ENCODE peak calls at places on chromosome 1, in four cellular contexts. One of them, this sample, is unnamed.

GRCh38 chr1:47883963-47884362 is 113.2 kb downstream of the TRABD2B start:
- DNase-seq in aorta: no peak
- DNase-seq in fibroblast of villous mesenchyme: no peak
- DNase-seq in activated naive CD8-positive, alpha-beta T cell treated with anti-CD3 and anti-CD28 coated beads, Interleukin-2, amount 50 U/mL, for 24 hours: no peak
- DNase-seq in this sample: no peak

GRCh38 chr1:157646144-157646543 is 48.3 kb upstream of the FCRL4 start:
- DNase-seq in aorta: no peak
- DNase-seq in fibroblast of villous mesenchyme: no peak
- DNase-seq in activated naive CD8-positive, alpha-beta T cell treated with anti-CD3 and anti-CD28 coated beads, Interleukin-2, amount 50 U/mL, for 24 hours: no peak
- DNase-seq in this sample: no peak

GRCh38 chr1:27576846-27577245 is 27.1 kb downstream of the AHDC1 start:
- DNase-seq in aorta: no peak
- DNase-seq in fibroblast of villous mesenchyme: no peak
- DNase-seq in activated naive CD8-positive, alpha-beta T cell treated with anti-CD3 and anti-CD28 coated beads, Interleukin-2, amount 50 U/mL, for 24 hours: no peak
- DNase-seq in this sample: no peak

GRCh38 chr1:93749894-93750301 is 68.3 kb upstream of the BCAR3 start:
- DNase-seq in aorta: no peak
- DNase-seq in fibroblast of villous mesenchyme: no peak
- DNase-seq in activated naive CD8-positive, alpha-beta T cell treated with anti-CD3 and anti-CD28 coated beads, Interleukin-2, amount 50 U/mL, for 24 hours: no peak
- DNase-seq in this sample: no peak

GRCh38 chr1:236957235-236957634 is 47.0 kb downstream of the MT1HL1 start:
- DNase-seq in aorta: no peak
- DNase-seq in fibroblast of villous mesenchyme: no peak
- DNase-seq in activated naive CD8-positive, alpha-beta T cell treated with anti-CD3 and anti-CD28 coated beads, Interleukin-2, amount 50 U/mL, for 24 hours: no peak
- DNase-seq in this sample: no peak

GRCh38 chr1:201874672-201875071 is 14.0 kb upstream of the SHISA4 start:
- DNase-seq in aorta: no peak
- DNase-seq in fibroblast of villous mesenchyme: no peak
- DNase-seq in activated naive CD8-positive, alpha-beta T cell treated with anti-CD3 and anti-CD28 coated beads, Interleukin-2, amount 50 U/mL, for 24 hours: no peak
- DNase-seq in this sample: no peak

GRCh38 chr1:205351984-205352713 is 4.6 kb downstream of the KLHDC8A start:
- DNase-seq in aorta: peak
- DNase-seq in fibroblast of villous mesenchyme: peak
- DNase-seq in activated naive CD8-positive, alpha-beta T cell treated with anti-CD3 and anti-CD28 coated beads, Interleukin-2, amount 50 U/mL, for 24 hours: no peak
- DNase-seq in this sample: no peak

GRCh38 chr1:152457561-152457960 is 43.5 kb upstream of the CRNN start:
- DNase-seq in aorta: no peak
- DNase-seq in fibroblast of villous mesenchyme: no peak
- DNase-seq in activated naive CD8-positive, alpha-beta T cell treated with anti-CD3 and anti-CD28 coated beads, Interleukin-2, amount 50 U/mL, for 24 hours: no peak
- DNase-seq in this sample: no peak

GRCh38 chr1:93905051-93905450 is 4.2 kb downstream of the GCLM start:
- DNase-seq in aorta: no peak
- DNase-seq in fibroblast of villous mesenchyme: peak
- DNase-seq in activated naive CD8-positive, alpha-beta T cell treated with anti-CD3 and anti-CD28 coated beads, Interleukin-2, amount 50 U/mL, for 24 hours: no peak
- DNase-seq in this sample: no peak

GRCh38 chr1:31708324-31708723 is 4.5 kb upstream of the COL16A1 start:
- DNase-seq in aorta: no peak
- DNase-seq in fibroblast of villous mesenchyme: peak
- DNase-seq in activated naive CD8-positive, alpha-beta T cell treated with anti-CD3 and anti-CD28 coated beads, Interleukin-2, amount 50 U/mL, for 24 hours: no peak
- DNase-seq in this sample: no peak

GRCh38 chr1:209732725-209733124 is 23.1 kb upstream of the TRAF3IP3 start:
- DNase-seq in aorta: no peak
- DNase-seq in fibroblast of villous mesenchyme: no peak
- DNase-seq in activated naive CD8-positive, alpha-beta T cell treated with anti-CD3 and anti-CD28 coated beads, Interleukin-2, amount 50 U/mL, for 24 hours: no peak
- DNase-seq in this sample: no peak

GRCh38 chr1:54362881-54363340 is 43.3 kb downstream of the SSBP3 start:
- DNase-seq in aorta: no peak
- DNase-seq in fibroblast of villous mesenchyme: peak
- DNase-seq in activated naive CD8-positive, alpha-beta T cell treated with anti-CD3 and anti-CD28 coated beads, Interleukin-2, amount 50 U/mL, for 24 hours: no peak
- DNase-seq in this sample: no peak

GRCh38 chr1:210598135-210598652 is 269.5 kb downstream of the HHAT start:
- DNase-seq in aorta: peak
- DNase-seq in fibroblast of villous mesenchyme: peak
- DNase-seq in activated naive CD8-positive, alpha-beta T cell treated with anti-CD3 and anti-CD28 coated beads, Interleukin-2, amount 50 U/mL, for 24 hours: no peak
- DNase-seq in this sample: no peak

GRCh38 chr1:182662121-182662890 is 22.1 kb downstream of the RGS8 start:
- DNase-seq in aorta: no peak
- DNase-seq in fibroblast of villous mesenchyme: no peak
- DNase-seq in activated naive CD8-positive, alpha-beta T cell treated with anti-CD3 and anti-CD28 coated beads, Interleukin-2, amount 50 U/mL, for 24 hours: no peak
- DNase-seq in this sample: no peak

GRCh38 chr1:208456487-208456886 is 212.3 kb upstream of the PLXNA2 start:
- DNase-seq in aorta: no peak
- DNase-seq in fibroblast of villous mesenchyme: no peak
- DNase-seq in activated naive CD8-positive, alpha-beta T cell treated with anti-CD3 and anti-CD28 coated beads, Interleukin-2, amount 50 U/mL, for 24 hours: no peak
- DNase-seq in this sample: no peak

GRCh38 chr1:78591971-78592370 is 28.3 kb upstream of the IFI44L start:
- DNase-seq in aorta: no peak
- DNase-seq in fibroblast of villous mesenchyme: no peak
- DNase-seq in activated naive CD8-positive, alpha-beta T cell treated with anti-CD3 and anti-CD28 coated beads, Interleukin-2, amount 50 U/mL, for 24 hours: no peak
- DNase-seq in this sample: no peak

GRCh38 chr1:175768610-175769009 is 25.2 kb upstream of the TNR start:
- DNase-seq in aorta: no peak
- DNase-seq in fibroblast of villous mesenchyme: no peak
- DNase-seq in activated naive CD8-positive, alpha-beta T cell treated with anti-CD3 and anti-CD28 coated beads, Interleukin-2, amount 50 U/mL, for 24 hours: no peak
- DNase-seq in this sample: no peak

GRCh38 chr1:118555638-118556037 is 370.6 kb upstream of the SPAG17 start:
- DNase-seq in aorta: no peak
- DNase-seq in fibroblast of villous mesenchyme: no peak
- DNase-seq in activated naive CD8-positive, alpha-beta T cell treated with anti-CD3 and anti-CD28 coated beads, Interleukin-2, amount 50 U/mL, for 24 hours: no peak
- DNase-seq in this sample: no peak

GRCh38 chr1:31297273-31298247 is 728 bp downstream of the ZCCHC17 start:
- DNase-seq in aorta: no peak
- DNase-seq in fibroblast of villous mesenchyme: peak
- DNase-seq in activated naive CD8-positive, alpha-beta T cell treated with anti-CD3 and anti-CD28 coated beads, Interleukin-2, amount 50 U/mL, for 24 hours: no peak
- DNase-seq in this sample: no peak

GRCh38 chr1:111516008-111516535 is 12.6 kb upstream of the ADORA3 start:
- DNase-seq in aorta: no peak
- DNase-seq in fibroblast of villous mesenchyme: peak
- DNase-seq in activated naive CD8-positive, alpha-beta T cell treated with anti-CD3 and anti-CD28 coated beads, Interleukin-2, amount 50 U/mL, for 24 hours: peak
- DNase-seq in this sample: no peak

GRCh38 chr1:43277116-43277876 is 7.5 kb downstream of the TMEM125 start:
- DNase-seq in aorta: peak
- DNase-seq in fibroblast of villous mesenchyme: no peak
- DNase-seq in activated naive CD8-positive, alpha-beta T cell treated with anti-CD3 and anti-CD28 coated beads, Interleukin-2, amount 50 U/mL, for 24 hours: no peak
- DNase-seq in this sample: no peak

GRCh38 chr1:27306892-27307850 is 14.8 kb upstream of the TMEM222 start:
- DNase-seq in aorta: no peak
- DNase-seq in fibroblast of villous mesenchyme: no peak
- DNase-seq in activated naive CD8-positive, alpha-beta T cell treated with anti-CD3 and anti-CD28 coated beads, Interleukin-2, amount 50 U/mL, for 24 hours: no peak
- DNase-seq in this sample: no peak

GRCh38 chr1:231986631-231987291 is 360.2 kb downstream of the DISC1 start:
- DNase-seq in aorta: no peak
- DNase-seq in fibroblast of villous mesenchyme: peak
- DNase-seq in activated naive CD8-positive, alpha-beta T cell treated with anti-CD3 and anti-CD28 coated beads, Interleukin-2, amount 50 U/mL, for 24 hours: no peak
- DNase-seq in this sample: no peak

GRCh38 chr1:166915941-166916340 is 39.9 kb upstream of the TADA1 start:
- DNase-seq in aorta: no peak
- DNase-seq in fibroblast of villous mesenchyme: no peak
- DNase-seq in activated naive CD8-positive, alpha-beta T cell treated with anti-CD3 and anti-CD28 coated beads, Interleukin-2, amount 50 U/mL, for 24 hours: no peak
- DNase-seq in this sample: no peak

GRCh38 chr1:111214086-111214801 is 13.3 kb upstream of the CHI3L2 start:
- DNase-seq in aorta: no peak
- DNase-seq in fibroblast of villous mesenchyme: no peak
- DNase-seq in activated naive CD8-positive, alpha-beta T cell treated with anti-CD3 and anti-CD28 coated beads, Interleukin-2, amount 50 U/mL, for 24 hours: no peak
- DNase-seq in this sample: no peak

GRCh38 chr1:93207211-93207610 is 26.7 kb downstream of the CCDC18 start:
- DNase-seq in aorta: no peak
- DNase-seq in fibroblast of villous mesenchyme: peak
- DNase-seq in activated naive CD8-positive, alpha-beta T cell treated with anti-CD3 and anti-CD28 coated beads, Interleukin-2, amount 50 U/mL, for 24 hours: no peak
- DNase-seq in this sample: no peak

This sample was measured in effector memory CD4-positive, alpha-beta T cell.